ENCODE peak calls at places on chromosome 4, in five cellular contexts. One of them, this sample, is unnamed.
A peak's percentile ranks its signal among the peaks of the same experiment; 100 is the strongest.

GRCh38 chr4:151035321-151035720 is 20.2 kb upstream of the LRBA start:
- DNase-seq in H1: no peak
- DNase-seq in ovary: no peak
- DNase-seq in prostate gland: peak; percentile 38
- DNase-seq in lower leg skin: peak; percentile 23
- DNase-seq in this sample: no peak

GRCh38 chr4:141046255-141046654 is 87.0 kb downstream of the RNF150 start:
- DNase-seq in H1: no peak
- DNase-seq in ovary: peak; percentile 43
- DNase-seq in prostate gland: no peak
- DNase-seq in lower leg skin: no peak
- DNase-seq in this sample: peak; percentile 44

GRCh38 chr4:17577660-17578481 is 873 bp downstream of the LAP3 start:
- DNase-seq in H1: no peak
- DNase-seq in ovary: peak; percentile 42
- DNase-seq in prostate gland: peak; percentile 20
- DNase-seq in lower leg skin: peak; percentile 90
- DNase-seq in this sample: peak; percentile 79

GRCh38 chr4:5370286-5370685 is 319.0 kb downstream of the STK32B start:
- DNase-seq in H1: no peak
- DNase-seq in ovary: no peak
- DNase-seq in prostate gland: no peak
- DNase-seq in lower leg skin: no peak
- DNase-seq in this sample: no peak

GRCh38 chr4:184298255-184298654 is 80.6 kb upstream of the ENPP6 start:
- DNase-seq in H1: peak; percentile 38
- DNase-seq in ovary: no peak
- DNase-seq in prostate gland: no peak
- DNase-seq in lower leg skin: no peak
- DNase-seq in this sample: no peak

GRCh38 chr4:124711469-124712416 is 789 bp downstream of the ANKRD50 start:
- DNase-seq in H1: peak; percentile 80
- DNase-seq in ovary: peak; percentile 27
- DNase-seq in prostate gland: peak; percentile 57
- DNase-seq in lower leg skin: no peak
- DNase-seq in this sample: peak; percentile 30

GRCh38 chr4:74431113-74431826 is 13.7 kb upstream of the AREG start:
- DNase-seq in H1: no peak
- DNase-seq in ovary: no peak
- DNase-seq in prostate gland: no peak
- DNase-seq in lower leg skin: no peak
- DNase-seq in this sample: no peak

GRCh38 chr4:54392459-54392858 is 163.4 kb downstream of the PDGFRA start:
- DNase-seq in H1: no peak
- DNase-seq in ovary: no peak
- DNase-seq in prostate gland: no peak
- DNase-seq in lower leg skin: no peak
- DNase-seq in this sample: no peak

GRCh38 chr4:7506119-7506518 is 71.4 kb upstream of the PSAPL1 start:
- DNase-seq in H1: no peak
- DNase-seq in ovary: no peak
- DNase-seq in prostate gland: no peak
- DNase-seq in lower leg skin: no peak
- DNase-seq in this sample: no peak

GRCh38 chr4:3115637-3116300 is 41.3 kb downstream of the HTT start:
- DNase-seq in H1: no peak
- DNase-seq in ovary: no peak
- DNase-seq in prostate gland: no peak
- DNase-seq in lower leg skin: no peak
- DNase-seq in this sample: no peak
- TF ChIP-seq POLR2A in H1: no peak
- TF ChIP-seq POLR2A in ovary: no peak
- TF ChIP-seq POLR2A in prostate gland: no peak
- TF ChIP-seq POLR2A in lower leg skin: no peak
- TF ChIP-seq POLR2A in this sample: no peak

GRCh38 chr4:48244665-48245064 is 25.0 kb downstream of the TEC start:
- DNase-seq in H1: no peak
- DNase-seq in ovary: no peak
- DNase-seq in prostate gland: no peak
- DNase-seq in lower leg skin: no peak
- DNase-seq in this sample: no peak

GRCh38 chr4:48247142-48247877 is 22.3 kb downstream of the TEC start:
- DNase-seq in H1: no peak
- DNase-seq in ovary: no peak
- DNase-seq in prostate gland: no peak
- DNase-seq in lower leg skin: no peak
- DNase-seq in this sample: no peak

GRCh38 chr4:48241731-48242130 is 27.9 kb downstream of the TEC start:
- DNase-seq in H1: no peak
- DNase-seq in ovary: no peak
- DNase-seq in prostate gland: no peak
- DNase-seq in lower leg skin: no peak
- DNase-seq in this sample: no peak

GRCh38 chr4:48243897-48244296 is 25.7 kb downstream of the TEC start:
- DNase-seq in H1: no peak
- DNase-seq in ovary: no peak
- DNase-seq in prostate gland: no peak
- DNase-seq in lower leg skin: no peak
- DNase-seq in this sample: no peak

DNA sequence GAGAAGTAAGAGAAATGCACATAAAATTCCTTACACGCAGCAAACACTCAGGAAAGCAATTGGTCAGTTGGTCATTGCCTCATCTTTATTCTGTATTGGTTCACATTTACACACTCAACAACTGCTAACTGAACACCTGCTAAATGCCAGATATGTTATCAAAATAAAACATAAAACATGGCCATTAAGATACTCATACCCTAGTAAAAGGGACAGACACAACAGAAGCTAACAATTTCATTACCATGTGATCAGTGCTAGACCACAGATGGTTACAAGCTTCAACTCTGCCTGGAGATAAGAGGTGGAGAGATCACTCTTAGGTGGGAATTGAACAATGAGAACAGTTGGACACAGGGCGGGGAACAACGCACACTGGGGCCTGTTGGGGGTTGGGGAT is 26.2 kb downstream of the TEC start:
- DNase-seq in H1: no peak
- DNase-seq in ovary: no peak
- DNase-seq in prostate gland: no peak
- DNase-seq in lower leg skin: no peak
- DNase-seq in this sample: no peak
- TF ChIP-seq POLR2A in H1: no peak
- TF ChIP-seq POLR2A in ovary: no peak
- TF ChIP-seq POLR2A in prostate gland: no peak
- TF ChIP-seq POLR2A in lower leg skin: no peak
- TF ChIP-seq POLR2A in this sample: no peak

DNA sequence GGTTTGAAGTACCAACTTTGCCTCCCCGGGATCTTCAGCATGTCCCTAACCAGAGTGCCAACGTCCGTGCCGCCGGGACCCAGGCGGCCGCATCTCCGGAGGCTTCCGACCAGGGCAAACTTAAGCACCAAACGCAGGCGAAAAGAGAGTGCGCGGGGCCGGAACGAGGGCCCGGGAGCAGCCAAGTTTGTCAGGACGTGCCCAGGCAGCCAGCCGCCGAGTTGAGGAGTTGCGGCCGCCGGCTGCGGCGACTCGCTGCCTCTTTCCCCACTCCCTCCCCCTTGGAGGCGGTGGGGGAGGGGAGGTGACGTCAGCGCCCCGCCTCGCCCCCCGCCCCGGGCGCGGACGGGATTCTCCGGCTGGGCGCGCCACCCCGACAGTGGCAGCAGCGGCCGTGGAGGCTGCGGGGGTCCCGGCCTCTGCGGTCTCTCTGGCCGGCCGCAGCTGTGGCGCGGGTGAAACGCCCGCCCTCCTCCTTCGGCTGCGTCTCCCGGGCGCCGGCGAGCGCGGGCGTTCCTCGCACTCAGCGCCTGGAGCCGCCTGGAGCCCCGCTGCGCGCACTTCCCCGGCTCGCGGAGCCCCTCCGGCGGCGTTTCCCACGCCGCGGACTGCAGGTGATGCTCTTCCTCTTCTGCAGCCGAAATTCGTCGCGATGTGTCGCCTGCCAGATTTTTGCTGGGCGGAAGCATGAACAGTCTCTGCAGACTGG is 2.9 kb upstream of the FAT1 start:
- DNase-seq in H1: peak; percentile 93
- DNase-seq in ovary: peak; percentile 74
- DNase-seq in prostate gland: peak; percentile 76
- DNase-seq in lower leg skin: peak; percentile 93
- DNase-seq in this sample: peak; percentile 74
- TF ChIP-seq POLR2A in H1: no peak
- TF ChIP-seq POLR2A in ovary: no peak
- TF ChIP-seq POLR2A in prostate gland: peak; percentile 90
- TF ChIP-seq POLR2A in lower leg skin: no peak
- TF ChIP-seq POLR2A in this sample: no peak

DNA sequence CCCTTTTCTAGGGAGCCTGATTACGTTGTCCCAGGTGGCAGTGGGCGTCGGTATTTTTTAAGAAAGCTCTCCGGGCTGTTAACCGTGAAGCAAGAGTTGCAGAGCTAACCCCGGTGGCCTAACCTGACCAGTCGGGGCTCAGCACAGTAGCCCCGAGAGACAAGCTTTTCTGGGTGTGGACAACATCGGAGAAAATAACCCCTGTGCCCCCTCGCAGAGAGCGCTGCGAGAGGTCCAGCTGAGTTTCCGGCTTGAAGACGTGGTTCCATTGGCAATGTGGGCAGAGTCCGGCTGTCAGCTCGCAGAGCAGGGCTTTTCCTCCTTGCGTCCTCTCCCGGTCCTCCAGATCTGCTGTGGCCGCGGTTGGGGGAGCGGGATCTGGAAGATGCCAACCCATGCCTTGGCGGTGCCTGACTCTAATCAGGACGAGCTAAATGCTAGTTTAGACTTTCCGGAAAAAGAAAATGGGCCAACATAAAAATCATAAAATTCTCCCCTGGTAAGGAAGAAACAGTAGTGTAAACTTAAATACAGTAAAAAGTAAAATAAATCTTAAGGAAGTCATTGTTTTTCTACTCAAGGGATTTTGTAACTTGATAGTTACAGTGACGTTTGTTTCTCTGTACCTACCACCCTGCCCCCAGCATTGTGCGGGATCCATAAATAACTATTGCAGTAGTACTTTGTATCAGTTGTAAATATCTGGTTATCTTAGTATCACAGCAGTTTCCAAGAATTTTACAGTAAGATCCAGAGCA is 603 bp upstream of the PLA2G12A start:
- DNase-seq in H1: peak; percentile 84
- DNase-seq in ovary: peak; percentile 59
- DNase-seq in prostate gland: peak; percentile 53
- DNase-seq in lower leg skin: peak; percentile 87
- DNase-seq in this sample: peak; percentile 58
- TF ChIP-seq POLR2A in H1: peak; percentile 38
- TF ChIP-seq POLR2A in ovary: no peak
- TF ChIP-seq POLR2A in prostate gland: no peak
- TF ChIP-seq POLR2A in lower leg skin: no peak
- TF ChIP-seq POLR2A in this sample: no peak

GRCh38 chr4:45621926-45622325 is 501.9 kb downstream of the GABRG1 start:
- DNase-seq in H1: no peak
- DNase-seq in ovary: no peak
- DNase-seq in prostate gland: no peak
- DNase-seq in lower leg skin: no peak
- DNase-seq in this sample: no peak
- TF ChIP-seq POLR2A in H1: no peak
- TF ChIP-seq POLR2A in ovary: no peak
- TF ChIP-seq POLR2A in prostate gland: no peak
- TF ChIP-seq POLR2A in lower leg skin: no peak
- TF ChIP-seq POLR2A in this sample: no peak

GRCh38 chr4:128305942-128306341 is 18.3 kb upstream of the PGRMC2 start:
- DNase-seq in H1: no peak
- DNase-seq in ovary: no peak
- DNase-seq in prostate gland: no peak
- DNase-seq in lower leg skin: no peak
- DNase-seq in this sample: no peak

GRCh38 chr4:128306992-128307581 is 19.5 kb upstream of the PGRMC2 start:
- DNase-seq in H1: no peak
- DNase-seq in ovary: no peak
- DNase-seq in prostate gland: no peak
- DNase-seq in lower leg skin: no peak
- DNase-seq in this sample: no peak

GRCh38 chr4:128302775-128303174 is 15.2 kb upstream of the PGRMC2 start:
- DNase-seq in H1: no peak
- DNase-seq in ovary: no peak
- DNase-seq in prostate gland: no peak
- DNase-seq in lower leg skin: no peak
- DNase-seq in this sample: no peak

GRCh38 chr4:128301979-128302378 is 14.4 kb upstream of the PGRMC2 start:
- DNase-seq in H1: no peak
- DNase-seq in ovary: no peak
- DNase-seq in prostate gland: no peak
- DNase-seq in lower leg skin: no peak
- DNase-seq in this sample: no peak

DNA sequence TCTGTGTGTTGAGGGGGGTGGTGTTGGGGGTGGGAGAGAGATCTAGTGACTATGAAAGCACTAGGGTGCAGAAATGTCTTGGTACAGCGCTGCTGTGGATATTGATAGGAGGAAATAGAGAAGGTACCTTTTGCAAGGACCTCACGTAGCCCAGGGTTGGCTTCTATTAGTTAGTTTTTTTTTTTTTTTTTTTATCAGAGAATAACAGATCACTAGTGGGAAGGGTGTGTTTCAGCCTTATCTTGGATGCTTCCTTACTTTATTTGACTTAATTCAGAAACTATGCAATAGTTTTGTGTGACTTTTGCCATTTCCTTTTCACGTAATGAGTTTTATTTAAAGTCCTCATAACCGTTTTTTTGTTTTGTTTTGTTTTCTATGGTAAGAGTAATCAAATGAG is 16.4 kb upstream of the PGRMC2 start:
- DNase-seq in H1: no peak
- DNase-seq in ovary: no peak
- DNase-seq in prostate gland: no peak
- DNase-seq in lower leg skin: no peak
- DNase-seq in this sample: no peak
- TF ChIP-seq POLR2A in H1: no peak
- TF ChIP-seq POLR2A in ovary: no peak
- TF ChIP-seq POLR2A in prostate gland: no peak
- TF ChIP-seq POLR2A in lower leg skin: no peak
- TF ChIP-seq POLR2A in this sample: no peak